ENCODE peak calls at places on chromosomes 4 and X, in eight cellular contexts. C is CD4-positive, alpha-beta T cell; O is body of pancreas; K is HFFc6; P is AG09309; B is lower leg skin; E is PC-3; J is fibroblast of pulmonary artery. U is an unnamed sample.

GRCh38 chr4:169621754-169622481 is 1.5 kb downstream of the CLCN3 start:
- DNase-seq in B (no peak), J (peak; percentile 65), C (no peak), E (peak; percentile 65), P (no peak), O (no peak), K (peak; percentile 55), U (no peak)

GRCh38 chrX:31227250-31227649 is 155.4 kb upstream of the FTHL17 start:
- DNase-seq in K (peak; percentile 66), J (peak; percentile 19), P (peak; percentile 53), B (no peak), E (no peak), O (no peak), C (no peak), U (no peak)

GRCh38 chr4:168648929-168649328 is 152.1 kb downstream of the PALLD start:
- DNase-seq in C (no peak), P (no peak), B (no peak), J (peak; percentile 75), E (peak; percentile 36), K (peak; percentile 81), O (no peak), U (no peak)

GRCh38 chr4:6668391-6668790 is 25.3 kb upstream of the S100P start:
- DNase-seq in O (no peak), B (no peak), C (no peak), K (peak; percentile 43), J (peak; percentile 9), E (peak; percentile 86), P (peak; percentile 32), U (no peak)

GRCh38 chr4:184471872-184472539 is 2.3 kb downstream of the IRF2 start:
- DNase-seq in P (no peak), K (peak; percentile 22), C (no peak), J (peak; percentile 20), B (no peak), O (no peak), E (peak; percentile 22), U (no peak)

GRCh38 chr4:85587952-85588351 is 113.0 kb downstream of the ARHGAP24 start:
- DNase-seq in K (no peak), E (no peak), B (no peak), J (no peak), O (no peak), C (no peak), P (no peak), U (no peak)

GRCh38 chr4:105944535-105944934 is 49.3 kb downstream of the NPNT start:
- DNase-seq in B (no peak), C (no peak), K (peak; percentile 69), O (no peak), E (no peak), P (peak; percentile 50), J (peak; percentile 55), U (no peak)

GRCh38 chr4:74097631-74098550 is 1.1 kb downstream of the CXCL2 start:
- DNase-seq in K (no peak), E (peak; percentile 35), J (peak; percentile 80), C (no peak), O (peak; percentile 17), B (no peak), P (no peak), U (no peak)

GRCh38 chrX:28888421-28888820 is 301.2 kb downstream of the IL1RAPL1 start:
- DNase-seq in J (peak; percentile 51), K (no peak), C (no peak), O (no peak), E (no peak), B (no peak), P (no peak), U (no peak)

GRCh38 chrX:48648299-48648698 is 35.3 kb upstream of the WAS start:
- DNase-seq in K (peak; percentile 44), E (peak; percentile 59), P (peak; percentile 17), O (peak; percentile 10), J (peak; percentile 67), B (peak; percentile 14), C (peak; percentile 9), U (no peak)

GRCh38 chr4:120085705-120086104 is 19.1 kb upstream of the MAD2L1 start:
- DNase-seq in C (no peak), P (no peak), K (no peak), B (no peak), E (no peak), J (no peak), O (no peak), U (no peak)

DNA sequence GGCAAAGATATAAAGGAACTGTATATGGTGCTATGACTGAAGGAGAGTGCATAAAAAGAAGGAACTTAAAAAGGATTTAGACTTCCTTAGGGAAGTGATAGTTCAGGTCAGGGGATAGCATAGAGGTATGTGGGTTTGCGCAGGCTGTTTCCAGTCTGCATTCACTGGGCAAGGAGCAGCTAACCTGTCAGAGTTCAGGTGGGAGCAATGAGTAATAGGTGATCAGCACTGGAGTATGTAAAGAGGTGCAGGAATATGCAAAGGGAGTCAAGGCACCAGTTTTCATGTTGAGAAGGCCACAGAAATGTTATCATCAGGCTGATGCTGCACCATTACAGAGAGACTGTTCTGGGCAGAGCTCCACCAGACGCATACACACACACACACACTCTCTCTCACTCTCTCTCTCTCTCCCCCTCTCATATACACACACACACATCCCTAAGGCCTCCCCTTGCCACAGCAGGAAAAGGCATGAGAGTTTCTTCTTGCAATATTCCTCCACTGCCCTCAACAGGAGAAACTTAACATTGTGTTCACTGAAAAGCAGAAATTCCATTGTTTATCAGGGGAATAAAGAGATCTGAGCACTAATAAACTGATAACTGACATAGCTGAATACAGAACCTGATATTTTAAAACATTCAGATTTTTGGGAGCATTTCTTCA is 256.4 kb upstream of the GRID2 start:
- DNase-seq in E (peak; percentile 38), O (no peak), C (no peak), K (no peak), J (peak; percentile 91), B (no peak), P (no peak), U (no peak)
- TF ChIP-seq CTCF in E (peak; percentile 43), O (no peak), C (no peak), K (no peak), J (peak; percentile 63), B (no peak), P (no peak), U (no peak)

GRCh38 chr4:92172203-92172602 is 131.6 kb upstream of the GRID2 start:
- DNase-seq in E (peak; percentile 30), K (no peak), B (no peak), C (no peak), P (no peak), O (no peak), J (peak; percentile 19), U (no peak)
- TF ChIP-seq CTCF in E (peak; percentile 64), K (peak; percentile 29), B (no peak), C (no peak), P (no peak), O (no peak), J (peak; percentile 39), U (peak; percentile 10)

GRCh38 chrX:87338510-87338909 is 179.1 kb upstream of the KLHL4 start:
- DNase-seq in O (no peak), B (no peak), K (peak; percentile 0), P (no peak), C (no peak), J (peak; percentile 53), E (peak; percentile 47), U (no peak)
- TF ChIP-seq CTCF in O (no peak), B (no peak), K (peak; percentile 27), P (no peak), C (no peak), J (peak; percentile 33), E (peak; percentile 53), U (peak; percentile 71)

GRCh38 chr4:30716158-30716557 is 4.0 kb upstream of the PCDH7 start:
- DNase-seq in E (peak; percentile 51), K (peak; percentile 22), J (peak; percentile 63), B (no peak), P (no peak), C (no peak), O (no peak), U (no peak)
- TF ChIP-seq CTCF in E (peak; percentile 70), K (peak; percentile 66), J (peak; percentile 58), B (no peak), P (peak; percentile 52), C (no peak), O (no peak), U (peak; percentile 71)

DNA sequence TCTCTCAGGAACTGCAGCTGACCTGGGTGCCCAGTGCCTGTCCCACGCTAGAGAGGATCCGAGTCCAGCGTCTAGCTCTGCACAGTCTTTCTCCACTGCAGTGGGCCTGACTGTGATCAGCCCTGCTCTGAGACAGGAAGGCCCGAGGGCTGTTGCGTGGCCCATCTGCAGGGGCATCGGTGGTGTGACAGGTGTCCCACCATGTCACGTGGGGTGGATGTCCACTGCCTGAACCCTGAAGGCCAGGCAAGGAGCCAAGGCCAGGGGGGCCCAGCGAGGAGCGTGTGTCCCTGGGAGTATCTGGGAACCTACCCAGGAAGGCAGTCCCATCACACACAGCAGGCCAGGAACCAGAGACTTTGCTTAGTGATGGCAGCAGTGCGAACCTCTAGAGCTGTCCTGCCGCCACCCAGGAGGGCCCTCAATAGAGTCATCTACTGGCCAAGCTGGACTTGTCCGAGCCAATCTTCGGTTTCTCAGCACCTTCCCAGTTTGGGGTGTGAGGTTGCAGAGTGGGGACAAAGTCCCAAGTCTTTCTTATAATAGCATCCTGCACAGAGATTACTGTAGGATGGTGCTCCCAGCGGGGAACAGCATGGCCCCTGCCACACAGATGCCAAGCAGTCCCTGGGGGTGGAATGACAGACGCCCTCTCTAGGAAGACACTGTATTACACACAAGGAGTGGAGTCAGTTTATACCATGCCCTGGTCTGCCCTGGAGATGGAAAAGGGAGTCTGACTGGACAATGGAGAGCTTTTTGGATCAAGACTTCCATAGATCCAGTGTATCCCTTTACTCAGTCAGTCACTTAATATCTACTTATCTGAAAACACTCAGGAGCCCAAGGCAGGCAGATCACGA is 38.3 kb downstream of the DCTD start:
- DNase-seq in P (no peak), K (no peak), B (no peak), E (no peak), O (peak; percentile 8), C (no peak), J (no peak), U (no peak)
- TF ChIP-seq CTCF in P (no peak), K (no peak), B (no peak), E (no peak), O (no peak), C (no peak), J (no peak), U (no peak)

GRCh38 chrX:42289492-42290385 is 366.4 kb upstream of the CASK start:
- DNase-seq in C (no peak), K (no peak), O (no peak), J (no peak), E (no peak), B (no peak), P (no peak), U (no peak)

DNA sequence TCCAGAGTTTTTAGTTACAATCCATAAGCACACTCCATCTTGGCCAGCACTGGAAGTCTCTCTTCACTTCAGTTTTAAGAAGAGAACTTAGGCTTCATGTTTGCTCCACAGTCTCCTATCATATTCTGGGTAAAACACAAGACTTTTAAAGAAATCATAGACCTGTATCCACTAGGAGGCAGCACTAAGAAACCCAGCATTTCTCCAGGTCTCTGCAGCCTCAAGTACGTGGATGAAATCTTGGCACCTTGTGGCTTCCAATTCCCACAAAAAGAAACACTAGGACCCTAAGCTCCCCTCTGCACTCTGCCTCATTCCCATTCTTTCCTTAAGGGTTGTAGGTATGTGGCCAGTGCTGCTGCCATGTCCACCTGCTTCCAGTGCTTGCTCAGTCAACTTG is 367.3 kb upstream of the CASK start:
- DNase-seq in K (no peak), C (no peak), E (peak; percentile 4), P (no peak), B (no peak), J (peak; percentile 4), O (no peak), U (no peak)
- TF ChIP-seq CTCF in K (no peak), C (no peak), E (peak; percentile 44), P (peak; percentile 34), B (no peak), J (peak; percentile 18), O (peak; percentile 7), U (peak; percentile 30)

U was measured in neural crest cell.